ENCODE peak calls at places on chromosomes 7 and 10, in seven cellular contexts. J is glutamatergic neuron, V is left ventricle myocardium inferior, U is lower lobe of right lung, D is nephron progenitor cell, A is fibroblast of mammary gland, K is dorsolateral prefrontal cortex. Y is an unnamed sample.
A peak's percentile ranks its signal among the peaks of the same experiment; 100 is the strongest.

GRCh38 chr7:115707684-115708341 is 322.8 kb downstream of the TFEC start:
- DNase-seq in J (no peak), V (no peak), D (no peak), U (no peak), K (no peak), A (no peak), Y (no peak)

GRCh38 chr7:84536256-84536870 is 341.8 kb upstream of the SEMA3A start:
- DNase-seq in J (no peak), D (no peak), V (no peak), A (peak; percentile 5), U (no peak), K (no peak), Y (no peak)

GRCh38 chr7:130232209-130232608 is 24.5 kb downstream of the SSMEM1 start:
- DNase-seq in U (no peak), D (no peak), J (no peak), A (no peak), V (no peak), K (no peak), Y (no peak)

GRCh38 chr7:5598769-5599371 is 175.2 kb upstream of the TNRC18 start:
- DNase-seq in D (peak; percentile 55), K (no peak), U (no peak), J (peak; percentile 82), A (peak; percentile 55), V (no peak), Y (no peak)

GRCh38 chr7:116356333-116356965 is 143.1 kb upstream of the CAV2 start:
- DNase-seq in V (no peak), U (no peak), A (no peak), J (no peak), K (no peak), D (no peak), Y (no peak)

GRCh38 chr10:28906934-28907333 is 229.6 kb downstream of the BAMBI start:
- DNase-seq in A (peak; percentile 23), K (no peak), J (no peak), V (no peak), D (no peak), U (no peak), Y (no peak)

GRCh38 chr7:146772581-146772980 is 656.0 kb downstream of the CNTNAP2 start:
- DNase-seq in V (no peak), K (no peak), D (peak; percentile 22), A (no peak), U (no peak), J (peak; percentile 71), Y (no peak)

GRCh38 chr7:132164558-132165130 is 411.6 kb downstream of the PLXNA4 start:
- DNase-seq in K (no peak), D (no peak), V (no peak), J (no peak), A (no peak), U (no peak), Y (no peak)

GRCh38 chr7:71925663-71926062 is 486.5 kb downstream of the CALN1 start:
- DNase-seq in K (no peak), U (no peak), J (no peak), D (no peak), V (no peak), A (no peak), Y (no peak)

GRCh38 chr7:29243777-29244655 is 49.4 kb downstream of the CHN2 start:
- DNase-seq in D (no peak), K (no peak), J (no peak), V (no peak), A (no peak), U (no peak), Y (no peak)

GRCh38 chr7:110442386-110442837 is 648.5 kb upstream of the LRRN3 start:
- DNase-seq in J (peak; percentile 70), U (no peak), D (peak; percentile 45), A (no peak), V (no peak), K (no peak), Y (no peak)

GRCh38 chr10:17923728-17924127 is 28.0 kb upstream of the SLC39A12 start:
- DNase-seq in K (no peak), D (no peak), J (no peak), U (no peak), V (no peak), A (peak; percentile 96), Y (no peak)

GRCh38 chr7:82021713-82022112 is 251.9 kb upstream of the HGF start:
- DNase-seq in A (no peak), U (no peak), D (no peak), J (no peak), K (no peak), V (no peak), Y (no peak)

GRCh38 chr7:12572941-12573340 is 2.4 kb downstream of the SCIN start:
- DNase-seq in K (no peak), D (no peak), J (no peak), V (no peak), U (no peak), A (no peak), Y (no peak)

GRCh38 chr10:123995461-123996131 is 97.8 kb downstream of the CHST15 start:
- DNase-seq in V (peak; percentile 31), D (peak; percentile 47), A (peak; percentile 87), K (no peak), U (peak; percentile 69), J (peak; percentile 82), Y (peak; percentile 63)

GRCh38 chr7:166370-167060 is 25.9 kb upstream of the FAM20C start:
- DNase-seq in V (no peak), D (no peak), A (no peak), J (peak; percentile 15), U (peak; percentile 46), K (peak; percentile 38), Y (no peak)

GRCh38 chr7:91201731-91202130 is 62.5 kb upstream of the FZD1 start:
- DNase-seq in J (no peak), A (no peak), U (no peak), D (no peak), V (no peak), K (no peak), Y (no peak)

GRCh38 chr7:138746073-138746472 is 44.9 kb upstream of the SVOPL start:
- DNase-seq in D (no peak), U (no peak), V (no peak), J (no peak), K (no peak), A (no peak), Y (no peak)

GRCh38 chr7:18509491-18509890 is 13.9 kb downstream of the HDAC9 start:
- DNase-seq in J (no peak), A (no peak), U (no peak), V (no peak), K (no peak), D (no peak), Y (no peak)

DNA sequence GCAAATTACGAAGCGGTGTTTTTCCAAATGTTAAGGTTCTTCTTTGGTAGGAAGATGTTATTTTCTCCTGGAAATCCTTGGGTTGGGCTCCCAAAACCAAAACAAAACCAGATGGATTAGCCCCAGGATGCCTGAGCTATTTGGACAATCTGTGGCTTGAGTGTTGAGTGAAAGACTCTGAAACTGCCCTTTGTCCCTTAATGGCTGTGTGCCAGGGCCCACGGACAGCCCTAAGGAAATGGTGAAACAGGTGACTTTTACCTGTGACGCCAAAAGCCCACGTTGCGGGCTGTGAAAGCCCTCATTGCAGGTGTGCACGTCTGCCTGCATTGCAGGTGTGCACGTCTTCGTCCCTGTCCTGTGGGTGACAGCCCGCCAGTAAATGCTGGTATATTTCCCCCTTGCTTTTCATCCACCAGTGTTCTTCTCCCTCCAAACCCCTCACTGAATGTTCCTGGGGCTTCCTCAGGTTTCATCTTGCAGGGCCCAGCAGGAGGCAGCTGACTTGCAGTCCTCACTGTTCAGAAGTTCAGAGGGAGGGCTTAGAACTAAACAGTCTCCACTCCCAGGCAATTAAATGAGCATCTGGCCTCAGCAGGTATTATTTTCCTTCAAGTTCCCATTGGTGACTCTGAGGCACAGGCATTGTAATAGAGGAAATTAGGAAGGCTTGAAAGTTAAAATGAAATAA is 10.7 kb downstream of the PFKP start:
- DNase-seq in A (no peak), J (no peak), D (no peak), U (no peak), V (no peak), K (no peak), Y (no peak)
- TF ChIP-seq CTCF in A (no peak), J (no peak), D (no peak), U (no peak), V (no peak), K (no peak), Y (no peak)

GRCh38 chr10:117537904-117538524 is 4.5 kb upstream of the EMX2 start:
- DNase-seq in D (no peak), J (peak; percentile 24), K (no peak), V (no peak), A (no peak), U (no peak), Y (no peak)

GRCh38 chr10:117536359-117536861 is 6.1 kb upstream of the EMX2 start:
- DNase-seq in U (no peak), V (no peak), K (no peak), A (no peak), D (no peak), J (no peak), Y (no peak)

GRCh38 chr10:117535752-117536358 is 6.7 kb upstream of the EMX2 start:
- DNase-seq in J (no peak), K (no peak), U (no peak), A (no peak), V (no peak), D (no peak), Y (no peak)

GRCh38 chr10:117536862-117537435 is 5.6 kb upstream of the EMX2 start:
- DNase-seq in J (peak; percentile 51), D (peak; percentile 64), V (no peak), A (no peak), U (no peak), K (no peak), Y (no peak)

GRCh38 chr10:117537436-117537903 is 5.1 kb upstream of the EMX2 start:
- DNase-seq in V (no peak), U (no peak), D (peak; percentile 78), K (no peak), A (no peak), J (peak; percentile 76), Y (peak; percentile 75)
- TF ChIP-seq CTCF in V (peak; percentile 83), U (peak; percentile 65), D (peak; percentile 36), K (peak; percentile 48), A (no peak), J (peak; percentile 78), Y (peak; percentile 71)

GRCh38 chr10:132955479-132955878 is 13.1 kb upstream of the CFAP46 start:
- DNase-seq in D (no peak), V (no peak), U (no peak), A (no peak), J (no peak), K (no peak), Y (no peak)

GRCh38 chr10:132953428-132953827 is 11.1 kb upstream of the CFAP46 start:
- DNase-seq in J (no peak), A (no peak), K (no peak), U (no peak), D (no peak), V (no peak), Y (no peak)

GRCh38 chr10:132948351-132948750 is 6.0 kb upstream of the CFAP46 start:
- DNase-seq in K (no peak), J (no peak), U (no peak), A (no peak), D (no peak), V (no peak), Y (no peak)

GRCh38 chr10:132947843-132948242 is 5.5 kb upstream of the CFAP46 start:
- DNase-seq in A (no peak), J (no peak), U (no peak), D (no peak), V (no peak), K (no peak), Y (no peak)

GRCh38 chr10:132951926-132952325 is 9.6 kb upstream of the CFAP46 start:
- DNase-seq in V (no peak), A (no peak), U (no peak), J (no peak), K (no peak), D (no peak), Y (no peak)
- TF ChIP-seq CTCF in V (no peak), A (no peak), U (no peak), J (no peak), K (no peak), D (no peak), Y (no peak)

GRCh38 chr10:21496285-21497176 is 29.0 kb downstream of the SKIDA1 start:
- DNase-seq in K (peak; percentile 75), A (peak; percentile 34), V (peak; percentile 46), J (peak; percentile 73), D (peak; percentile 71), U (peak; percentile 63), Y (peak; percentile 41)
- TF ChIP-seq CTCF in K (no peak), A (peak; percentile 19), V (peak; percentile 51), J (no peak), D (no peak), U (peak; percentile 20), Y (no peak)

Y was measured in mesothelial cell of epicardium.